ENCODE peak calls at places on chromosome 4, in seven cellular contexts. One of them, this sample, is unnamed.

GRCh38 chr4:80208606-80209005 is 11.3 kb downstream of the PRDM8 start:
- DNase-seq in activated CD4-positive, alpha-beta T cell treated with anti-CD3 and anti-CD28 coated beads, Interleukin-2, amount 50 U/mL, for 4 hours: no peak
- DNase-seq in A172: no peak
- DNase-seq in endothelial cell: no peak
- DNase-seq in HEK293T: no peak
- DNase-seq in AG20443: no peak
- DNase-seq in SW480: no peak
- DNase-seq in this sample: no peak

GRCh38 chr4:145954924-145955339 is 16.3 kb upstream of the ZNF827 start:
- DNase-seq in AG20443: peak
- DNase-seq in activated CD4-positive, alpha-beta T cell treated with anti-CD3 and anti-CD28 coated beads, Interleukin-2, amount 50 U/mL, for 4 hours: no peak
- DNase-seq in endothelial cell: no peak
- DNase-seq in A172: peak
- DNase-seq in SW480: no peak
- DNase-seq in HEK293T: no peak
- DNase-seq in this sample: no peak

GRCh38 chr4:186666750-186667149 is 56.9 kb downstream of the FAT1 start:
- DNase-seq in activated CD4-positive, alpha-beta T cell treated with anti-CD3 and anti-CD28 coated beads, Interleukin-2, amount 50 U/mL, for 4 hours: no peak
- DNase-seq in HEK293T: no peak
- DNase-seq in A172: no peak
- DNase-seq in AG20443: no peak
- DNase-seq in endothelial cell: no peak
- DNase-seq in SW480: no peak
- DNase-seq in this sample: no peak

GRCh38 chr4:128308986-128309385 is 21.4 kb upstream of the PGRMC2 start:
- DNase-seq in HEK293T: no peak
- DNase-seq in A172: no peak
- DNase-seq in AG20443: no peak
- DNase-seq in activated CD4-positive, alpha-beta T cell treated with anti-CD3 and anti-CD28 coated beads, Interleukin-2, amount 50 U/mL, for 4 hours: no peak
- DNase-seq in endothelial cell: no peak
- DNase-seq in SW480: no peak
- DNase-seq in this sample: no peak

GRCh38 chr4:4859010-4859798 is at the start of gene MSX1:
- DNase-seq in AG20443: peak
- DNase-seq in endothelial cell: peak
- DNase-seq in A172: peak
- DNase-seq in HEK293T: peak
- DNase-seq in SW480: peak
- DNase-seq in activated CD4-positive, alpha-beta T cell treated with anti-CD3 and anti-CD28 coated beads, Interleukin-2, amount 50 U/mL, for 4 hours: no peak
- DNase-seq in this sample: peak

GRCh38 chr4:2638730-2639129 is 102.3 kb downstream of the FAM193A start:
- DNase-seq in HEK293T: no peak
- DNase-seq in endothelial cell: no peak
- DNase-seq in activated CD4-positive, alpha-beta T cell treated with anti-CD3 and anti-CD28 coated beads, Interleukin-2, amount 50 U/mL, for 4 hours: no peak
- DNase-seq in SW480: no peak
- DNase-seq in AG20443: no peak
- DNase-seq in A172: no peak
- DNase-seq in this sample: no peak

GRCh38 chr4:103786014-103786413 is 66.2 kb upstream of the TACR3 start:
- DNase-seq in HEK293T: peak
- DNase-seq in activated CD4-positive, alpha-beta T cell treated with anti-CD3 and anti-CD28 coated beads, Interleukin-2, amount 50 U/mL, for 4 hours: no peak
- DNase-seq in SW480: peak
- DNase-seq in A172: peak
- DNase-seq in endothelial cell: peak
- DNase-seq in AG20443: peak
- DNase-seq in this sample: peak

GRCh38 chr4:3522651-3523050 is 9.6 kb downstream of the LRPAP1 start:
- DNase-seq in A172: no peak
- DNase-seq in SW480: no peak
- DNase-seq in endothelial cell: peak
- DNase-seq in AG20443: no peak
- DNase-seq in HEK293T: no peak
- DNase-seq in activated CD4-positive, alpha-beta T cell treated with anti-CD3 and anti-CD28 coated beads, Interleukin-2, amount 50 U/mL, for 4 hours: no peak
- DNase-seq in this sample: no peak

GRCh38 chr4:8303485-8304281 is 34.1 kb downstream of the HTRA3 start:
- DNase-seq in HEK293T: no peak
- DNase-seq in activated CD4-positive, alpha-beta T cell treated with anti-CD3 and anti-CD28 coated beads, Interleukin-2, amount 50 U/mL, for 4 hours: no peak
- DNase-seq in AG20443: peak
- DNase-seq in A172: peak
- DNase-seq in SW480: peak
- DNase-seq in endothelial cell: no peak
- DNase-seq in this sample: no peak

GRCh38 chr4:118388621-118389020 is 35.8 kb upstream of the PRSS12 start:
- DNase-seq in endothelial cell: no peak
- DNase-seq in SW480: no peak
- DNase-seq in activated CD4-positive, alpha-beta T cell treated with anti-CD3 and anti-CD28 coated beads, Interleukin-2, amount 50 U/mL, for 4 hours: no peak
- DNase-seq in A172: no peak
- DNase-seq in AG20443: no peak
- DNase-seq in HEK293T: no peak
- DNase-seq in this sample: no peak

GRCh38 chr4:75921910-75922309 is 18.9 kb downstream of the NAAA start:
- DNase-seq in A172: no peak
- DNase-seq in activated CD4-positive, alpha-beta T cell treated with anti-CD3 and anti-CD28 coated beads, Interleukin-2, amount 50 U/mL, for 4 hours: no peak
- DNase-seq in AG20443: no peak
- DNase-seq in HEK293T: no peak
- DNase-seq in SW480: no peak
- DNase-seq in endothelial cell: no peak
- DNase-seq in this sample: no peak

GRCh38 chr4:82428969-82429727 is 1.1 kb downstream of the HNRNPDL start:
- DNase-seq in endothelial cell: peak
- DNase-seq in A172: peak
- DNase-seq in activated CD4-positive, alpha-beta T cell treated with anti-CD3 and anti-CD28 coated beads, Interleukin-2, amount 50 U/mL, for 4 hours: peak
- DNase-seq in AG20443: peak
- DNase-seq in SW480: peak
- DNase-seq in HEK293T: peak
- DNase-seq in this sample: peak

GRCh38 chr4:6331018-6331417 is 61.4 kb downstream of the WFS1 start:
- DNase-seq in HEK293T: peak
- DNase-seq in A172: no peak
- DNase-seq in endothelial cell: no peak
- DNase-seq in SW480: peak
- DNase-seq in activated CD4-positive, alpha-beta T cell treated with anti-CD3 and anti-CD28 coated beads, Interleukin-2, amount 50 U/mL, for 4 hours: no peak
- DNase-seq in AG20443: peak
- DNase-seq in this sample: peak